ENCODE peak calls at places on chromosomes 16 and 17, in five cellular contexts. Q is H1, U is NT2/D1, I is HepG2, S is GM12878. Z is an unnamed sample.

GRCh38 chr17:78642707-78643106 is 65.5 kb upstream of the DNAH17 start:
- DNase-seq in Q (no peak), U (no peak), I (no peak), S (no peak), Z (no peak)

GRCh38 chr16:21656795-21657768 is 4.7 kb upstream of the IGSF6 start:
- DNase-seq in Q (no peak), U (peak; percentile 20), I (peak; percentile 75), S (peak; percentile 32), Z (peak; percentile 63)

GRCh38 chr17:16181581-16181980 is 33.8 kb downstream of the NCOR1 start:
- DNase-seq in Q (no peak), U (no peak), I (no peak), S (no peak), Z (no peak)

GRCh38 chr17:80789356-80789902 is 202.2 kb upstream of the CHMP6 start:
- DNase-seq in Q (no peak), U (no peak), I (no peak), S (peak; percentile 64), Z (no peak)

GRCh38 chr17:29379084-29379811 is 10.9 kb upstream of the TAOK1 start:
- DNase-seq in Q (no peak), U (no peak), I (no peak), S (no peak), Z (no peak)

GRCh38 chr16:12290868-12291267 is 314.3 kb downstream of the SNX29 start:
- DNase-seq in Q (no peak), U (no peak), I (no peak), S (no peak), Z (no peak)

GRCh38 chr17:81121841-81122733 is 43.2 kb upstream of the PVALEF start:
- DNase-seq in Q (no peak), U (no peak), I (no peak), S (no peak), Z (no peak)

GRCh38 chr16:53502331-53503269 is at the start of gene AKTIP:
- DNase-seq in Q (no peak), U (no peak), I (no peak), S (no peak), Z (peak; percentile 46)

GRCh38 chr17:32341141-32341856 is 674 bp downstream of the C17orf75 start:
- DNase-seq in Q (no peak), U (no peak), I (peak; percentile 58), S (no peak), Z (no peak)

GRCh38 chr17:56314026-56314425 is 160.8 kb downstream of the ANKFN1 start:
- DNase-seq in Q (no peak), U (no peak), I (no peak), S (no peak), Z (no peak)

GRCh38 chr17:77465358-77466041 is 324.7 kb downstream of the SEC14L1 start:
- DNase-seq in Q (no peak), U (no peak), I (no peak), S (peak; percentile 86), Z (no peak)

GRCh38 chr16:55567382-55567781 is 898 bp downstream of the CAPNS2 start:
- DNase-seq in Q (no peak), U (no peak), I (no peak), S (no peak), Z (no peak)

GRCh38 chr17:77817953-77818352 is 140.6 kb upstream of the TNRC6C start:
- DNase-seq in Q (no peak), U (peak; percentile 42), I (no peak), S (no peak), Z (no peak)

GRCh38 chr16:73161977-73162376 is 114.0 kb upstream of the ZFHX3 start:
- DNase-seq in Q (no peak), U (no peak), I (peak; percentile 78), S (no peak), Z (no peak)

GRCh38 chr16:85910854-85911247 is 11.9 kb downstream of the IRF8 start:
- DNase-seq in Q (no peak), U (no peak), I (no peak), S (no peak), Z (no peak)

GRCh38 chr17:72030067-72030899 is 90.5 kb upstream of the SOX9 start:
- DNase-seq in Q (peak; percentile 70), U (peak; percentile 74), I (peak; percentile 16), S (peak; percentile 71), Z (peak; percentile 68)

GRCh38 chr16:61148930-61149329 is 887.3 kb downstream of the CDH8 start:
- DNase-seq in Q (no peak), U (no peak), I (peak; percentile 7), S (no peak), Z (no peak)

GRCh38 chr17:50918071-50918932 is 52.1 kb upstream of the TOB1 start:
- DNase-seq in Q (no peak), U (no peak), I (no peak), S (no peak), Z (no peak)

GRCh38 chr17:50009282-50009681 is 14.3 kb upstream of the DLX3 start:
- DNase-seq in Q (no peak), U (no peak), I (no peak), S (no peak), Z (no peak)

GRCh38 chr16:30541502-30542329 is 7.1 kb upstream of the ZNF747 start:
- DNase-seq in Q (no peak), U (no peak), I (peak; percentile 47), S (no peak), Z (no peak)

GRCh38 chr17:27216836-27217235 is 77.1 kb upstream of the WSB1 start:
- DNase-seq in Q (no peak), U (no peak), I (no peak), S (no peak), Z (no peak)

GRCh38 chr17:32486091-32486700 is 597 bp upstream of the CDK5R1 start:
- DNase-seq in Q (no peak), U (peak; percentile 59), I (peak; percentile 49), S (no peak), Z (peak; percentile 81)

GRCh38 chr16:72895951-72896350 is 152.0 kb downstream of the ZFHX3 start:
- DNase-seq in Q (no peak), U (no peak), I (no peak), S (no peak), Z (no peak)

GRCh38 chr16:80084614-80085013 is 456.2 kb upstream of the DYNLRB2 start:
- DNase-seq in Q (peak; percentile 36), U (peak; percentile 61), I (peak; percentile 41), S (no peak), Z (peak; percentile 65)

GRCh38 chr16:85056211-85056748 is 28.7 kb downstream of the KIAA0513 start:
- DNase-seq in Q (no peak), U (no peak), I (peak; percentile 27), S (no peak), Z (peak; percentile 49)

GRCh38 chr17:55266051-55266957 is 1.5 kb downstream of the HLF start:
- DNase-seq in Q (no peak), U (no peak), I (peak; percentile 64), S (no peak), Z (no peak)

GRCh38 chr16:75189638-75190245 is 17.2 kb downstream of the CTRB2 start:
- DNase-seq in Q (no peak), U (no peak), I (no peak), S (no peak), Z (no peak)

GRCh38 chr16:88455610-88456355 is 2.7 kb downstream of the ZFPM1 start:
- DNase-seq in Q (no peak), U (no peak), I (peak; percentile 57), S (peak; percentile 81), Z (no peak)

GRCh38 chr17:29291163-29291752 is 2.7 kb downstream of the NUFIP2 start:
- DNase-seq in Q (no peak), U (no peak), I (peak; percentile 66), S (peak; percentile 35), Z (peak; percentile 17)

GRCh38 chr17:2635675-2636074 is 42.2 kb downstream of the PAFAH1B1 start:
- DNase-seq in Q (no peak), U (no peak), I (no peak), S (no peak), Z (no peak)

GRCh38 chr17:28413804-28414203 is 7.8 kb upstream of the SLC46A1 start:
- DNase-seq in Q (no peak), U (no peak), I (no peak), S (no peak), Z (no peak)

GRCh38 chr17:58785097-58785496 is 29.4 kb downstream of the PPM1E start:
- DNase-seq in Q (no peak), U (no peak), I (no peak), S (no peak), Z (no peak)

GRCh38 chr17:58786586-58787295 is 31.1 kb downstream of the PPM1E start:
- DNase-seq in Q (no peak), U (no peak), I (no peak), S (no peak), Z (no peak)

GRCh38 chr17:58779446-58779845 is 23.8 kb downstream of the PPM1E start:
- DNase-seq in Q (no peak), U (no peak), I (no peak), S (no peak), Z (no peak)

GRCh38 chr17:58788199-58788598 is 32.5 kb downstream of the PPM1E start:
- DNase-seq in Q (no peak), U (no peak), I (no peak), S (no peak), Z (no peak)

DNA sequence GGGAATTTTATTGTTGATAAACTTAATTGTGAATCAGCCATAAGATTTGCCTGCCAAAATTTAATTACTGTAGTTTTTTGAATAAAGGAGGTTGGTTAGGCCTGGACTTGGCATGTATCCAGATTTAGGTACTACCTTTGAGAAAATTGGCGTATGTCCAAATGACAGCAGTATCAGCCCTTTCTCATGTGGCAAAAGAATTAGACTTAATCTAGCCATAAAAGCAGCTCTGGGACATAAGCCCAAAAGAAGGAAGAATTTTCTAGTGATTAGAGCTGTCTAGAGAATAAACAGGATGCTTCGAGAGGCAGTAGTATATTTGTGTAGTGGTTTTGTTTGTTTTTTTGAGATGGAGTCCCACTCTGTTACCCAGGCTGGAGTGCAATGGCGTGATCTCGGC is 27.7 kb downstream of the PPM1E start:
- DNase-seq in Q (no peak), U (no peak), I (no peak), S (no peak), Z (no peak)
- TF ChIP-seq SUZ12 in Q (no peak), U (no peak), I (no peak), S (no peak), Z (no peak)

GRCh38 chr17:69669441-69670178 is 255.1 kb downstream of the MAP2K6 start:
- DNase-seq in Q (no peak), U (no peak), I (no peak), S (no peak), Z (no peak)
- TF ChIP-seq SUZ12 in Q (no peak), U (no peak), I (no peak), S (no peak), Z (no peak)

GRCh38 chr17:4607261-4607731 is 23.0 kb downstream of the SMTNL2 start:
- DNase-seq in Q (no peak), U (no peak), I (no peak), S (no peak), Z (no peak)

GRCh38 chr17:4610162-4610561 is 25.8 kb downstream of the SMTNL2 start:
- DNase-seq in Q (no peak), U (no peak), I (peak; percentile 80), S (no peak), Z (no peak)

GRCh38 chr17:4609761-4610160 is 25.4 kb downstream of the SMTNL2 start:
- DNase-seq in Q (no peak), U (no peak), I (no peak), S (no peak), Z (no peak)

GRCh38 chr17:4605826-4606225 is 21.5 kb downstream of the SMTNL2 start:
- DNase-seq in Q (no peak), U (no peak), I (no peak), S (no peak), Z (no peak)

GRCh38 chr17:4607773-4608187 is 23.5 kb downstream of the SMTNL2 start:
- DNase-seq in Q (no peak), U (no peak), I (no peak), S (no peak), Z (peak; percentile 42)
- TF ChIP-seq SUZ12 in Q (no peak), U (no peak), I (no peak), S (no peak), Z (no peak)

GRCh38 chr16:48365030-48365600 is 20.1 kb downstream of the SIAH1 start:
- DNase-seq in Q (no peak), U (no peak), I (no peak), S (no peak), Z (no peak)
- TF ChIP-seq SUZ12 in Q (no peak), U (no peak), I (no peak), S (no peak), Z (no peak)